ENCODE peak calls at places on chromosome 13, in six cellular contexts. One of them, this sample, is unnamed.

GRCh38 chr13:43804461-43805070 is 17.8 kb upstream of the ENOX1 start:
- DNase-seq in choroid plexus epithelial cell: peak; percentile 84
- DNase-seq in endothelial cell: peak; percentile 42
- DNase-seq in mesothelial cell of epicardium: no peak
- DNase-seq in activated CD8-positive, alpha-beta T cell treated with anti-CD3 and anti-CD28 coated beads for 36 hours: no peak
- DNase-seq in hepatocyte: peak; percentile 77
- DNase-seq in this sample: no peak

GRCh38 chr13:97986841-97987240 is 33.4 kb downstream of the IPO5 start:
- DNase-seq in activated CD8-positive, alpha-beta T cell treated with anti-CD3 and anti-CD28 coated beads for 36 hours: no peak
- DNase-seq in hepatocyte: no peak
- DNase-seq in endothelial cell: no peak
- DNase-seq in mesothelial cell of epicardium: no peak
- DNase-seq in choroid plexus epithelial cell: no peak
- DNase-seq in this sample: no peak

GRCh38 chr13:97015661-97016350 is 21.5 kb upstream of the OXGR1 start:
- DNase-seq in mesothelial cell of epicardium: no peak
- DNase-seq in endothelial cell: no peak
- DNase-seq in activated CD8-positive, alpha-beta T cell treated with anti-CD3 and anti-CD28 coated beads for 36 hours: peak; percentile 36
- DNase-seq in hepatocyte: no peak
- DNase-seq in choroid plexus epithelial cell: peak; percentile 46
- DNase-seq in this sample: no peak

GRCh38 chr13:21674271-21675009 is 3.6 kb downstream of the FGF9 start:
- DNase-seq in hepatocyte: peak; percentile 62
- DNase-seq in mesothelial cell of epicardium: no peak
- DNase-seq in choroid plexus epithelial cell: no peak
- DNase-seq in activated CD8-positive, alpha-beta T cell treated with anti-CD3 and anti-CD28 coated beads for 36 hours: peak; percentile 59
- DNase-seq in endothelial cell: peak; percentile 41
- DNase-seq in this sample: no peak

GRCh38 chr13:113458218-113459065 is 5.2 kb upstream of the ADPRHL1 start:
- DNase-seq in choroid plexus epithelial cell: peak; percentile 90
- DNase-seq in activated CD8-positive, alpha-beta T cell treated with anti-CD3 and anti-CD28 coated beads for 36 hours: peak; percentile 30
- DNase-seq in endothelial cell: peak; percentile 56
- DNase-seq in hepatocyte: no peak
- DNase-seq in mesothelial cell of epicardium: no peak
- DNase-seq in this sample: no peak

GRCh38 chr13:77898097-77898496 is 20.5 kb downstream of the EDNRB start:
- DNase-seq in mesothelial cell of epicardium: no peak
- DNase-seq in choroid plexus epithelial cell: no peak
- DNase-seq in hepatocyte: no peak
- DNase-seq in endothelial cell: no peak
- DNase-seq in activated CD8-positive, alpha-beta T cell treated with anti-CD3 and anti-CD28 coated beads for 36 hours: no peak
- DNase-seq in this sample: no peak

GRCh38 chr13:90099847-90100246 is 1247.6 kb upstream of the MIR17HG start:
- DNase-seq in endothelial cell: no peak
- DNase-seq in activated CD8-positive, alpha-beta T cell treated with anti-CD3 and anti-CD28 coated beads for 36 hours: no peak
- DNase-seq in choroid plexus epithelial cell: no peak
- DNase-seq in mesothelial cell of epicardium: no peak
- DNase-seq in hepatocyte: no peak
- DNase-seq in this sample: no peak

GRCh38 chr13:75647126-75647784 is 11.1 kb downstream of the LMO7 start:
- DNase-seq in choroid plexus epithelial cell: no peak
- DNase-seq in endothelial cell: no peak
- DNase-seq in activated CD8-positive, alpha-beta T cell treated with anti-CD3 and anti-CD28 coated beads for 36 hours: no peak
- DNase-seq in hepatocyte: no peak
- DNase-seq in mesothelial cell of epicardium: no peak
- DNase-seq in this sample: no peak

GRCh38 chr13:44273991-44274810 is 99.4 kb upstream of the SERP2 start:
- DNase-seq in choroid plexus epithelial cell: peak; percentile 65
- DNase-seq in endothelial cell: no peak
- DNase-seq in hepatocyte: peak; percentile 34
- DNase-seq in activated CD8-positive, alpha-beta T cell treated with anti-CD3 and anti-CD28 coated beads for 36 hours: peak; percentile 26
- DNase-seq in mesothelial cell of epicardium: no peak
- DNase-seq in this sample: no peak

GRCh38 chr13:39485314-39485700 is 117.7 kb downstream of the LHFPL6 start:
- DNase-seq in activated CD8-positive, alpha-beta T cell treated with anti-CD3 and anti-CD28 coated beads for 36 hours: no peak
- DNase-seq in endothelial cell: no peak
- DNase-seq in hepatocyte: no peak
- DNase-seq in mesothelial cell of epicardium: no peak
- DNase-seq in choroid plexus epithelial cell: peak; percentile 41
- DNase-seq in this sample: no peak

GRCh38 chr13:72820156-72820897 is 38.4 kb downstream of the PIBF1 start:
- DNase-seq in hepatocyte: peak; percentile 25
- DNase-seq in endothelial cell: no peak
- DNase-seq in mesothelial cell of epicardium: no peak
- DNase-seq in choroid plexus epithelial cell: peak; percentile 30
- DNase-seq in activated CD8-positive, alpha-beta T cell treated with anti-CD3 and anti-CD28 coated beads for 36 hours: no peak
- DNase-seq in this sample: no peak

GRCh38 chr13:26499209-26499601 is 58.3 kb upstream of the WASF3 start:
- DNase-seq in hepatocyte: no peak
- DNase-seq in choroid plexus epithelial cell: no peak
- DNase-seq in activated CD8-positive, alpha-beta T cell treated with anti-CD3 and anti-CD28 coated beads for 36 hours: no peak
- DNase-seq in mesothelial cell of epicardium: no peak
- DNase-seq in endothelial cell: no peak
- DNase-seq in this sample: no peak

GRCh38 chr13:26503826-26504594 is 53.5 kb upstream of the WASF3 start:
- DNase-seq in choroid plexus epithelial cell: no peak
- DNase-seq in mesothelial cell of epicardium: no peak
- DNase-seq in hepatocyte: no peak
- DNase-seq in endothelial cell: no peak
- DNase-seq in activated CD8-positive, alpha-beta T cell treated with anti-CD3 and anti-CD28 coated beads for 36 hours: no peak
- DNase-seq in this sample: no peak

GRCh38 chr13:26500618-26501320 is 56.7 kb upstream of the WASF3 start:
- DNase-seq in activated CD8-positive, alpha-beta T cell treated with anti-CD3 and anti-CD28 coated beads for 36 hours: no peak
- DNase-seq in mesothelial cell of epicardium: no peak
- DNase-seq in hepatocyte: no peak
- DNase-seq in choroid plexus epithelial cell: no peak
- DNase-seq in endothelial cell: no peak
- DNase-seq in this sample: no peak

GRCh38 chr13:26498524-26499208 is 58.8 kb upstream of the WASF3 start:
- DNase-seq in endothelial cell: no peak
- DNase-seq in hepatocyte: no peak
- DNase-seq in activated CD8-positive, alpha-beta T cell treated with anti-CD3 and anti-CD28 coated beads for 36 hours: no peak
- DNase-seq in choroid plexus epithelial cell: peak; percentile 44
- DNase-seq in mesothelial cell of epicardium: no peak
- DNase-seq in this sample: no peak

DNA sequence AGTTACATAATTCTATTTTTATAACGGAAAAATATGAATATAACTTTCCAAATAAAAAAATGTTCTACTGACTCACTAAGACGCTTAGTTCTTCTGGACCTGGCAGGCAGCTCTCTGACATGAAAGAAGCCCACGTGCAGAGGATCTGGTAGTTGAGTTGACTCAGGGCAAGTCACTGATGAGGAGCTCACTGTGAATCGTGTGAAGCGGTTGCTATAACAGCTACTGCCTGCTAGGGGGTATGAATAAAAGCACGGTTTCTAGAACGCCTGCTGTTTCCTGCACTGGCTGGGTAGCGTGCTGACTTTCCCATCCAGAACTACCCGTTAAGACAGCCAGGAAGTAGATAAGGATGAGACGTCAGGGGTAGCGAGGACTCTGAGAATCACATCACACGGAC is 54.7 kb upstream of the WASF3 start:
- DNase-seq in mesothelial cell of epicardium: no peak
- DNase-seq in hepatocyte: peak; percentile 52
- DNase-seq in choroid plexus epithelial cell: peak; percentile 94
- DNase-seq in endothelial cell: peak; percentile 31
- DNase-seq in activated CD8-positive, alpha-beta T cell treated with anti-CD3 and anti-CD28 coated beads for 36 hours: peak; percentile 52
- DNase-seq in this sample: no peak
- TF ChIP-seq CTCF in mesothelial cell of epicardium: no peak
- TF ChIP-seq CTCF in hepatocyte: no peak
- TF ChIP-seq CTCF in choroid plexus epithelial cell: peak; percentile 58
- TF ChIP-seq CTCF in endothelial cell: no peak
- TF ChIP-seq CTCF in activated CD8-positive, alpha-beta T cell treated with anti-CD3 and anti-CD28 coated beads for 36 hours: peak; percentile 32
- TF ChIP-seq CTCF in this sample: no peak

GRCh38 chr13:25468330-25469178 is 96.8 kb downstream of the ATP8A2 start:
- DNase-seq in activated CD8-positive, alpha-beta T cell treated with anti-CD3 and anti-CD28 coated beads for 36 hours: peak; percentile 28
- DNase-seq in endothelial cell: peak; percentile 37
- DNase-seq in mesothelial cell of epicardium: peak; percentile 75
- DNase-seq in hepatocyte: peak; percentile 66
- DNase-seq in choroid plexus epithelial cell: peak; percentile 12
- DNase-seq in this sample: peak; percentile 77
- TF ChIP-seq CTCF in activated CD8-positive, alpha-beta T cell treated with anti-CD3 and anti-CD28 coated beads for 36 hours: no peak
- TF ChIP-seq CTCF in endothelial cell: no peak
- TF ChIP-seq CTCF in mesothelial cell of epicardium: no peak
- TF ChIP-seq CTCF in hepatocyte: no peak
- TF ChIP-seq CTCF in choroid plexus epithelial cell: no peak
- TF ChIP-seq CTCF in this sample: peak; percentile 35

DNA sequence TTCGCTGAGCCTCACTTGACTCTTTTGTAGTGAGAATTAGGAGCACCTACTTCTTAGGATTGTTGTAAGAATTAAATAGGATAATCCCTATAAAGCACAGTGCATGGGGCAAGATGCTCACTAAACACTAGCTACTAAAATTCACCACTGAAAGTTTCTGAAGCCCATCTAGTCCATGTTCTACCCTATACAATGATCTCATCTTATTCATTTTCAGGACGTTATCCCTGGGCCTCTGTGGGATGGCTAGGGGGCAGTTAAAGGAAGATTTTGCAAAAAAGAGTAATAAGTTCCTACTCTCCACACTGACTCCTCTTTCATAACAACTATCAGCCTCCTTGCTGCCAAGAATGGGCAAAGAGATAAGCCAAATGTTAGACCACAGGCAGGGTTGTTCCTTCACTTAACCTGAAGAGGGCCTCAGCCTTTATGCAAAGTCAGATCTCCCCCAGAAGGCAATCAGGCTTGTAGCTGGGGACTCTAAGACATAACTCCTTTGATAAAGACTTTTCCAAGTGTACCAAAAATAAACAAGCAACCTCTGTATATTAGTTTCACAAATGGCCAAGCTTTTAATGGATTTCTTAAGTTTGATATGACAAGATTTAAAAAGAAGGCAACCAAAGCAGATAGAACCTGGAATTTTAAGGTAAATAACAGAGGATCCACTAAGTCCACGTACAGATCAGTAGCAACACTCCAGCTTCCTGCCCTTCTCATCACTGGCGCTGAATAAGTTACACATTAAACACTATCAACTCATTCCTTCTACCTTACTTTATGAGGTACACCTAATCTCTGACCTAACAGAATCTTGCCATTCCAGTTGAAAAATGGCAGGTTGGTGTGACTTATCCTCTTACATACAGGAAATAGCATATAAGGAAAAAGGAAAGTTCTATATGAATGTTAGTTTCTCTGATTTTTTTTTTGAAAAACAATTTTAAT is 44.4 kb downstream of the ELF1 start:
- DNase-seq in endothelial cell: peak; percentile 38
- DNase-seq in hepatocyte: peak; percentile 58
- DNase-seq in mesothelial cell of epicardium: no peak
- DNase-seq in activated CD8-positive, alpha-beta T cell treated with anti-CD3 and anti-CD28 coated beads for 36 hours: peak; percentile 53
- DNase-seq in choroid plexus epithelial cell: peak; percentile 82
- DNase-seq in this sample: no peak
- TF ChIP-seq CTCF in endothelial cell: no peak
- TF ChIP-seq CTCF in hepatocyte: peak; percentile 48
- TF ChIP-seq CTCF in mesothelial cell of epicardium: no peak
- TF ChIP-seq CTCF in activated CD8-positive, alpha-beta T cell treated with anti-CD3 and anti-CD28 coated beads for 36 hours: peak; percentile 54
- TF ChIP-seq CTCF in choroid plexus epithelial cell: peak; percentile 74
- TF ChIP-seq CTCF in this sample: peak; percentile 66

GRCh38 chr13:110944121-110944967 is 29.5 kb upstream of the ANKRD10 start:
- DNase-seq in mesothelial cell of epicardium: no peak
- DNase-seq in hepatocyte: peak; percentile 72
- DNase-seq in activated CD8-positive, alpha-beta T cell treated with anti-CD3 and anti-CD28 coated beads for 36 hours: peak; percentile 43
- DNase-seq in endothelial cell: peak; percentile 20
- DNase-seq in choroid plexus epithelial cell: peak; percentile 89
- DNase-seq in this sample: no peak
- TF ChIP-seq CTCF in mesothelial cell of epicardium: no peak
- TF ChIP-seq CTCF in hepatocyte: peak; percentile 71
- TF ChIP-seq CTCF in activated CD8-positive, alpha-beta T cell treated with anti-CD3 and anti-CD28 coated beads for 36 hours: peak; percentile 48
- TF ChIP-seq CTCF in endothelial cell: no peak
- TF ChIP-seq CTCF in choroid plexus epithelial cell: peak; percentile 99
- TF ChIP-seq CTCF in this sample: peak; percentile 62

DNA sequence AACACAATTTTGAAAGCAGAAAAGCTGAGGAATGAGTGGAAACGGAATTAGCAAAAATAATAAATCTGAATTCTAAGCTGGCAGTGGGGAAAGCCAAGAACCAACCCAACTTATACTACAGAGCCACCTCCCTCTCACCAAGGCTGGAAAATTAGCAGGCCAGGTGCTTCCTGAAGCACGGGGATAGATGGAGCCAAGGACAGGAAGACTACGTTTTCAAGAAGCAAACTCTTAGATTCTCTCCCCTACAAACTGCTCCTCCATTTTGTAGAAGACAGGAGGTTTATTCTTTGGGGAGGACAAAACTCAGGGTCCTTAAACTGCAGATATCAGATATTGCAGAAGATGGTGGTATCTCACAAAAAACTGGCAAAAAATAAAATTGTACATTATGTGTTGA is 8.8 kb downstream of the CCDC70 start:
- DNase-seq in endothelial cell: no peak
- DNase-seq in activated CD8-positive, alpha-beta T cell treated with anti-CD3 and anti-CD28 coated beads for 36 hours: no peak
- DNase-seq in hepatocyte: no peak
- DNase-seq in mesothelial cell of epicardium: no peak
- DNase-seq in choroid plexus epithelial cell: no peak
- DNase-seq in this sample: no peak
- TF ChIP-seq CTCF in endothelial cell: no peak
- TF ChIP-seq CTCF in activated CD8-positive, alpha-beta T cell treated with anti-CD3 and anti-CD28 coated beads for 36 hours: no peak
- TF ChIP-seq CTCF in hepatocyte: no peak
- TF ChIP-seq CTCF in mesothelial cell of epicardium: no peak
- TF ChIP-seq CTCF in choroid plexus epithelial cell: no peak
- TF ChIP-seq CTCF in this sample: no peak

DNA sequence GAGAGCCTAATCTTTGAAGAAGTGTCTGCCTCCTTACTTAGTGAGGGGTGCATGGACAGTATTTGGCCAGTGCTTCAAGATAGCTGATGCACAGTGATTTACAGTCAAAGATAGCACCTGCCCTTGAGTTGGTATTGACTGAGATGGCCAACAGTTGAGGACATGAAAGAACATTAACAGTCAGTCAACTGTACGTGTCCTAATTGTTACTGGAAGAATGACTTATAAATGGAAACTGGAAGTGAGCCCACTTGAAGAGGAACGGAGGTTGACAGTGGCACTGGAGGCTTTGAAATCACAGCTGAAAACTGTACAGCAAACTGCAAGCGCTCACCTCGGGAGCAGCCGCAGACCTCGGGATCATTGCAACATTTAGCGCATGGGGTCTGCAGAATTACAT is 77.2 kb downstream of the GGACT start:
- DNase-seq in hepatocyte: no peak
- DNase-seq in endothelial cell: no peak
- DNase-seq in activated CD8-positive, alpha-beta T cell treated with anti-CD3 and anti-CD28 coated beads for 36 hours: no peak
- DNase-seq in choroid plexus epithelial cell: no peak
- DNase-seq in mesothelial cell of epicardium: no peak
- DNase-seq in this sample: no peak
- TF ChIP-seq CTCF in hepatocyte: no peak
- TF ChIP-seq CTCF in endothelial cell: no peak
- TF ChIP-seq CTCF in activated CD8-positive, alpha-beta T cell treated with anti-CD3 and anti-CD28 coated beads for 36 hours: no peak
- TF ChIP-seq CTCF in choroid plexus epithelial cell: no peak
- TF ChIP-seq CTCF in mesothelial cell of epicardium: no peak
- TF ChIP-seq CTCF in this sample: no peak

GRCh38 chr13:70795484-70795883 is 687.2 kb upstream of the KLHL1 start:
- DNase-seq in choroid plexus epithelial cell: peak; percentile 9
- DNase-seq in endothelial cell: no peak
- DNase-seq in mesothelial cell of epicardium: no peak
- DNase-seq in hepatocyte: no peak
- DNase-seq in activated CD8-positive, alpha-beta T cell treated with anti-CD3 and anti-CD28 coated beads for 36 hours: no peak
- DNase-seq in this sample: no peak
- TF ChIP-seq CTCF in choroid plexus epithelial cell: no peak
- TF ChIP-seq CTCF in endothelial cell: no peak
- TF ChIP-seq CTCF in mesothelial cell of epicardium: no peak
- TF ChIP-seq CTCF in hepatocyte: no peak
- TF ChIP-seq CTCF in activated CD8-positive, alpha-beta T cell treated with anti-CD3 and anti-CD28 coated beads for 36 hours: no peak
- TF ChIP-seq CTCF in this sample: peak; percentile 51

This sample was measured in type B pancreatic cell.